ENCODE peak calls at places on chromosomes 13 and 19, in seven cellular contexts. One of them, this sample, is unnamed.

GRCh38 chr19:14054721-14055120 is 7.2 kb downstream of the PALM3 start:
- DNase-seq in cerebellar nuclear complex: no peak
- DNase-seq in fibroblast of the conjunctiva: no peak
- DNase-seq in heart left ventricle: no peak
- DNase-seq in NCI-H1048: no peak
- DNase-seq in epithelial cell of prostate: no peak
- DNase-seq in GM12865: no peak
- DNase-seq in this sample: no peak

GRCh38 chr19:2201473-2202148 is 34.5 kb downstream of the PLEKHJ1 start:
- DNase-seq in epithelial cell of prostate: no peak
- DNase-seq in fibroblast of the conjunctiva: no peak
- DNase-seq in cerebellar nuclear complex: no peak
- DNase-seq in GM12865: no peak
- DNase-seq in heart left ventricle: no peak
- DNase-seq in NCI-H1048: no peak
- DNase-seq in this sample: no peak

GRCh38 chr19:718251-719024 is 9.7 kb downstream of the PALM start:
- DNase-seq in fibroblast of the conjunctiva: no peak
- DNase-seq in epithelial cell of prostate: no peak
- DNase-seq in NCI-H1048: no peak
- DNase-seq in GM12865: no peak
- DNase-seq in heart left ventricle: no peak
- DNase-seq in cerebellar nuclear complex: no peak
- DNase-seq in this sample: no peak

GRCh38 chr13:23960566-23961156 is 63.4 kb upstream of the C1QTNF9B start:
- DNase-seq in epithelial cell of prostate: no peak
- DNase-seq in cerebellar nuclear complex: peak; percentile 0
- DNase-seq in GM12865: peak; percentile 43
- DNase-seq in NCI-H1048: no peak
- DNase-seq in heart left ventricle: no peak
- DNase-seq in fibroblast of the conjunctiva: peak; percentile 28
- DNase-seq in this sample: no peak

GRCh38 chr19:32264568-32264967 is 80.8 kb upstream of the ZNF507 start:
- DNase-seq in GM12865: no peak
- DNase-seq in fibroblast of the conjunctiva: no peak
- DNase-seq in cerebellar nuclear complex: no peak
- DNase-seq in heart left ventricle: no peak
- DNase-seq in NCI-H1048: no peak
- DNase-seq in epithelial cell of prostate: no peak
- DNase-seq in this sample: no peak

GRCh38 chr19:31315621-31316011 is 33.6 kb downstream of the TSHZ3 start:
- DNase-seq in fibroblast of the conjunctiva: no peak
- DNase-seq in GM12865: no peak
- DNase-seq in cerebellar nuclear complex: no peak
- DNase-seq in epithelial cell of prostate: no peak
- DNase-seq in NCI-H1048: no peak
- DNase-seq in heart left ventricle: no peak
- DNase-seq in this sample: no peak

GRCh38 chr13:113565526-113566226 is 18.9 kb upstream of the TFDP1 start:
- DNase-seq in heart left ventricle: no peak
- DNase-seq in cerebellar nuclear complex: no peak
- DNase-seq in NCI-H1048: no peak
- DNase-seq in epithelial cell of prostate: no peak
- DNase-seq in GM12865: no peak
- DNase-seq in fibroblast of the conjunctiva: no peak
- DNase-seq in this sample: no peak

GRCh38 chr13:39263033-39263432 is 224.8 kb downstream of the NHLRC3 start:
- DNase-seq in cerebellar nuclear complex: no peak
- DNase-seq in NCI-H1048: no peak
- DNase-seq in epithelial cell of prostate: no peak
- DNase-seq in heart left ventricle: peak; percentile 41
- DNase-seq in GM12865: peak; percentile 54
- DNase-seq in fibroblast of the conjunctiva: peak; percentile 6
- DNase-seq in this sample: no peak